ENCODE peak calls at places on chromosome 15, in five cellular contexts. Z is epithelial cell of esophagus, Y is A549, U is AG09309, M is mammary epithelial cell. S is an unnamed sample.

GRCh38 chr15:66619152-66619903 is 53.5 kb upstream of the LCTL start:
- DNase-seq in Z (peak), Y (peak), U (peak), M (peak), S (no peak)

GRCh38 chr15:38254065-38254883 is 1.6 kb downstream of the SPRED1 start:
- DNase-seq in Z (peak), Y (peak), U (no peak), M (peak), S (no peak)

GRCh38 chr15:91942676-91943417 is 89.3 kb downstream of the SLCO3A1 start:
- DNase-seq in Z (peak), Y (peak), U (peak), M (peak), S (no peak)

GRCh38 chr15:48317221-48317620 is 14.0 kb upstream of the DUT start:
- DNase-seq in Z (peak), Y (no peak), U (no peak), M (peak), S (no peak)

GRCh38 chr15:43794269-43795037 is 2.3 kb downstream of the SERF2 start:
- DNase-seq in Z (no peak), Y (no peak), U (no peak), M (no peak), S (no peak)

GRCh38 chr15:39502048-39502447 is 78.8 kb upstream of the THBS1 start:
- DNase-seq in Z (peak), Y (no peak), U (no peak), M (peak), S (no peak)

GRCh38 chr15:32981536-32981935 is 213.0 kb downstream of the FMN1 start:
- DNase-seq in Z (peak), Y (no peak), U (no peak), M (no peak), S (no peak)

GRCh38 chr15:43239732-43240491 is 19.1 kb upstream of the EPB42 start:
- DNase-seq in Z (no peak), Y (no peak), U (no peak), M (peak), S (no peak)

GRCh38 chr15:55829826-55830225 is 86.9 kb upstream of the PRTG start:
- DNase-seq in Z (peak), Y (no peak), U (no peak), M (peak), S (no peak)

DNA sequence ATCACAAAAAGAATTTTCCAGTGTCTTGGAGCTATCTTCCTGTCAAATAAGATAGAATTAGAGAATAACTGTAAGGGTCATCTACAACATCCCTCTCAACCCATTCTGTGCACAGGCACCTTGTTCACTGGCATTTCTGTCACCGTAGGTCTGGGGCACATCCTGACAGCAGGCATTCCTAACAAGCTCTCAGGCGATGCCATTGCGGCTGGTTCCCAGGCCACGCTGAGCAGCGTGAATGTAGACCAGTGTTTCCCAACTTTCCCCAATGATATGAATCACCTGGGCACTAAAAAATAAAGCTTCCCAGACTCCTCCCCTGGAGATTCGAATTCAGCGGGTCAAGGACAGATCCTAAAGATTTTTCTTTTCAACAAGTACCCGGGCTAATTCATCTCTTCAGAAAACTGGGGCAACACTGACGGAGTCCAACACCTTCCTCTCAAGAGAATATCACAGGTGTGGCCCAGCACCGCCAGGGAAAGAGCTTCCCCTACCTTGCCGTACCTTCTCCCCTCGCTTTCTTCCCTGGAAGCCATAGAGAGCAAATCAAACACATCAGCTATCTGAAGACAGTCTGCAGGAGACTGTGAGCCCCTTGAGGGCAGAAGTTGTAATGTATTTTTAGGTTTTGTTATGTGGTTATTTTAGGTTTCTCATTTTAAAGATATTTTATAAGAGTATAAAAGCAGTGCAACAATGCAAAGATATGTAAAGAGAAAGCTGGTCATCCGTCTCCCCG is 143.4 kb downstream of the LIPC start:
- DNase-seq in Z (no peak), Y (no peak), U (no peak), M (no peak), S (no peak)
- TF ChIP-seq CTCF in Z (no peak), Y (no peak), U (no peak), M (no peak), S (no peak)

DNA sequence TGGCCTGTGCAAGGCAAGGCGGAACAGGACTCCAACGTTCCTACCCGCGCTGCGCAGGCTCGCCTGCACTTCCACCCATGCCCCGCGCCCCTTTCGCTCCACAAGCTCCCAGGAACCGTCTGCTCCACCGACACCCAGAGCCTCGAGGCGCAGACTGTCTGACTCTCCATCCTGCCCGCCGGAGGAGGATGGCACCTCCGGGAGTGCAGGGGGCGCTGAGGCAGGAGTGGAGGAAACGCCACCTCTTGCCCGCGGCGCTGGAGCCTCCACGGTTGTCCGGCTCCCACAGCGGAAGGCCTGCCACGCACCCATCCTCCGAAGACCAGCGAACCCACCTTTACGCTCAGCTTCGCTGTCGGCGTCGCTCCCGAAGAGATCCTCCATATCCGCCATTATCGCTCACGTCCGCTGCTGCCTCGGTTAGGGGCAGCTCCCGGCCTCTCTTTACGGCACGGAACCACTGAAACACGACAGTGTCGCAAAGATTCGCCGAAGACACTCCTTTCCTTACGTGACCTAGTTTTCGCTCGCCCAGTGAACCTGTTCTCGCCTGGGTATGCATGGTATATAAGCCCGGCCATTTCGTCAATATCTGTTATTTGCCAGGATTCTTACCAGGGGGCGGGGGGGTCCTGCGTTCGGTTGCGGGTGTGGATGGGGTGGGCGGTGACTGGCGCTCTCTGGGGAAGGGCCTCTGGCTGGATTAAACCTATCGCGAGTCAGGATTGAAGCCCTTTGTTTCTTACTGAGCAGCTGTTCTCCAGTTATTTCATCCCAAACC is at the start of gene LEO1:
- DNase-seq in Z (peak), Y (peak), U (peak), M (peak), S (peak)
- TF ChIP-seq CTCF in Z (peak), Y (peak), U (peak), M (peak), S (peak)

GRCh38 chr15:99371180-99372103 is 120.2 kb downstream of the LRRC28 start:
- DNase-seq in Z (peak), Y (no peak), U (peak), M (peak), S (no peak)
- TF ChIP-seq CTCF in Z (peak), Y (peak), U (peak), M (peak), S (peak)

GRCh38 chr15:90932660-90932991 is 277 bp upstream of the HDDC3 start:
- DNase-seq in Z (no peak), Y (no peak), U (no peak), M (no peak), S (no peak)
- TF ChIP-seq CTCF in Z (no peak), Y (peak), U (no peak), M (no peak), S (peak)

GRCh38 chr15:80695911-80696651 is 971 bp downstream of the ABHD17C start:
- DNase-seq in Z (peak), Y (peak), U (no peak), M (peak), S (no peak)
- TF ChIP-seq CTCF in Z (peak), Y (peak), U (peak), M (peak), S (peak)

GRCh38 chr15:41936155-41936554 is 36.2 kb downstream of the EHD4 start:
- DNase-seq in Z (no peak), Y (no peak), U (no peak), M (no peak), S (no peak)

GRCh38 chr15:41933771-41934170 is 38.6 kb downstream of the EHD4 start:
- DNase-seq in Z (peak), Y (no peak), U (no peak), M (peak), S (no peak)

GRCh38 chr15:41934843-41935242 is 37.5 kb downstream of the EHD4 start:
- DNase-seq in Z (peak), Y (no peak), U (no peak), M (peak), S (no peak)

GRCh38 chr15:41936649-41937567 is 35.4 kb downstream of the EHD4 start:
- DNase-seq in Z (no peak), Y (no peak), U (no peak), M (no peak), S (no peak)

GRCh38 chr15:41935566-41936020 is 36.8 kb downstream of the EHD4 start:
- DNase-seq in Z (peak), Y (no peak), U (no peak), M (peak), S (no peak)
- TF ChIP-seq CTCF in Z (no peak), Y (no peak), U (no peak), M (no peak), S (no peak)

GRCh38 chr15:85444329-85444605 is 63.9 kb downstream of the AKAP13 start:
- DNase-seq in Z (no peak), Y (no peak), U (no peak), M (no peak), S (no peak)

GRCh38 chr15:85440451-85440850 is 60.0 kb downstream of the AKAP13 start:
- DNase-seq in Z (peak), Y (no peak), U (no peak), M (peak), S (no peak)

GRCh38 chr15:85445361-85445760 is 65.0 kb downstream of the AKAP13 start:
- DNase-seq in Z (no peak), Y (no peak), U (no peak), M (no peak), S (no peak)

GRCh38 chr15:85443046-85443445 is 62.6 kb downstream of the AKAP13 start:
- DNase-seq in Z (no peak), Y (no peak), U (no peak), M (no peak), S (no peak)

GRCh38 chr15:85443593-85444328 is 63.4 kb downstream of the AKAP13 start:
- DNase-seq in Z (peak), Y (peak), U (no peak), M (peak), S (no peak)
- TF ChIP-seq CTCF in Z (peak), Y (no peak), U (no peak), M (peak), S (peak)